ENCODE peak calls at places on chromosomes 1 and 21, in seven cellular contexts. L, H, Q, M, E, S and A are unnamed samples.

GRCh38 chr1:206998811-206999210 is 28.6 kb upstream of the FCAMR start:
- DNase-seq in E (no peak), M (no peak), Q (no peak), S (no peak), H (no peak), L (no peak), A (no peak)

GRCh38 chr1:115031595-115031994 is 2.0 kb downstream of the TSHB start:
- DNase-seq in Q (no peak), S (no peak), H (no peak), L (no peak), E (no peak), M (no peak), A (no peak)

GRCh38 chr21:32494946-32495703 is 82.6 kb downstream of the EVA1C start:
- DNase-seq in L (no peak), H (peak), M (peak), E (peak), S (peak), Q (no peak), A (no peak)

GRCh38 chr1:113931456-113931855 is 2.3 kb downstream of the HIPK1 start:
- DNase-seq in Q (no peak), S (no peak), H (no peak), L (no peak), M (peak), E (peak), A (no peak)

GRCh38 chr1:180177931-180178330 is 23.3 kb downstream of the QSOX1 start:
- DNase-seq in L (no peak), M (no peak), Q (no peak), S (no peak), E (no peak), H (no peak), A (no peak)

GRCh38 chr1:12244078-12244477 is 14.2 kb downstream of the VPS13D start:
- DNase-seq in H (no peak), Q (no peak), M (no peak), S (no peak), E (no peak), L (no peak), A (no peak)

GRCh38 chr1:38989979-38990378 is 1.1 kb upstream of the AKIRIN1 start:
- DNase-seq in S (no peak), M (no peak), Q (no peak), E (no peak), L (no peak), H (no peak), A (no peak)

GRCh38 chr21:42655797-42656770 is 2.7 kb downstream of the PDE9A start:
- DNase-seq in Q (no peak), M (peak), E (no peak), S (no peak), H (no peak), L (no peak), A (no peak)

GRCh38 chr1:55636691-55637090 is 421.5 kb upstream of the USP24 start:
- DNase-seq in S (no peak), Q (no peak), L (no peak), M (no peak), E (peak), H (no peak), A (no peak)

GRCh38 chr1:8027748-8028631 is 1.9 kb upstream of the ERRFI1 start:
- DNase-seq in M (no peak), H (no peak), L (peak), E (peak), Q (no peak), S (peak), A (no peak)

GRCh38 chr1:185316163-185317033 is 645 bp downstream of the IVNS1ABP start:
- DNase-seq in S (peak), L (peak), Q (peak), M (peak), E (peak), H (peak), A (peak)

GRCh38 chr1:19918057-19918456 is 5.4 kb downstream of the PLA2G2E start:
- DNase-seq in E (peak), L (peak), H (peak), Q (peak), S (peak), M (peak), A (peak)

GRCh38 chr1:86460998-86461397 is 7.7 kb upstream of the CLCA1 start:
- DNase-seq in S (no peak), E (no peak), H (no peak), L (no peak), Q (no peak), M (no peak), A (no peak)

GRCh38 chr1:154913242-154913641 is 23.3 kb downstream of the PMVK start:
- DNase-seq in Q (no peak), M (no peak), E (no peak), L (no peak), H (no peak), S (no peak), A (no peak)

GRCh38 chr1:175814885-175815284 is 71.5 kb upstream of the TNR start:
- DNase-seq in M (no peak), L (no peak), E (no peak), H (no peak), Q (no peak), S (no peak), A (no peak)

GRCh38 chr1:50474859-50475809 is 51.9 kb upstream of the DMRTA2 start:
- DNase-seq in M (no peak), H (no peak), E (peak), S (no peak), L (no peak), Q (no peak), A (no peak)

GRCh38 chr21:40386301-40386911 is 460.6 kb downstream of the DSCAM start:
- DNase-seq in E (peak), L (no peak), S (peak), Q (no peak), M (peak), H (no peak), A (peak)

GRCh38 chr21:20997308-20997632 is 939 bp upstream of the NCAM2 start:
- DNase-seq in E (no peak), L (no peak), S (no peak), M (no peak), H (no peak), Q (no peak), A (no peak)

GRCh38 chr1:21534674-21535378 is 25.6 kb downstream of the ALPL start:
- DNase-seq in L (no peak), E (peak), S (peak), H (no peak), M (peak), Q (no peak), A (no peak)

GRCh38 chr1:112998592-112999235 is 42.7 kb upstream of the SLC16A1 start:
- DNase-seq in Q (no peak), H (peak), S (no peak), L (peak), M (no peak), E (peak), A (peak)

GRCh38 chr1:57671750-57672149 is 247.9 kb upstream of the DAB1 start:
- DNase-seq in Q (no peak), L (no peak), S (no peak), M (no peak), H (no peak), E (no peak), A (no peak)